ENCODE peak calls at places on chromosomes 16 and 17, in six cellular contexts. M is adrenal gland; A is CD8-positive, alpha-beta memory T cell; S is thoracic aorta; H is ascending aorta; C is pancreas. B is an unnamed sample.

GRCh38 chr17:82215095-82215971 is 2.7 kb upstream of the CCDC57 start:
- DNase-seq in H (no peak), S (no peak), M (peak; percentile 56), C (peak; percentile 74), A (no peak), B (no peak)

GRCh38 chr16:55203570-55203969 is 120.4 kb upstream of the IRX6 start:
- DNase-seq in S (no peak), M (no peak), H (no peak), C (no peak), A (no peak), B (no peak)

GRCh38 chr17:28551421-28552186 is 820 bp downstream of the UNC119 start:
- DNase-seq in A (no peak), S (no peak), C (no peak), M (no peak), H (no peak), B (no peak)

GRCh38 chr16:69886726-69887125 is 64.4 kb upstream of the CLEC18A start:
- DNase-seq in H (no peak), M (no peak), A (no peak), S (no peak), C (no peak), B (no peak)

GRCh38 chr17:76566988-76567431 is 18.6 kb downstream of the ST6GALNAC2 start:
- DNase-seq in H (no peak), S (no peak), C (no peak), M (no peak), A (no peak), B (no peak)

GRCh38 chr17:7204335-7204734 is 15.3 kb downstream of the DLG4 start:
- DNase-seq in A (no peak), H (no peak), M (no peak), C (peak; percentile 71), S (no peak), B (no peak)

GRCh38 chr16:69626256-69626655 is 60.5 kb downstream of the NFAT5 start:
- DNase-seq in S (no peak), A (no peak), C (no peak), M (no peak), H (no peak), B (no peak)

GRCh38 chr17:32275060-32276042 is 9.7 kb downstream of the RHBDL3 start:
- DNase-seq in S (no peak), M (peak; percentile 94), C (no peak), H (peak; percentile 15), A (no peak), B (no peak)

GRCh38 chr17:56754523-56755208 is 79.1 kb downstream of the C17orf67 start:
- DNase-seq in M (no peak), S (no peak), H (no peak), A (no peak), C (no peak), B (no peak)
- H3K27ac ChIP-seq in M (no peak overlapping the region), S (no peak overlapping the region), H (no peak overlapping the region), A (no peak overlapping the region), C (no peak overlapping the region), B (no peak overlapping the region)

GRCh38 chr16:675884-676564 is 553 bp downstream of the RHBDL1 start:
- DNase-seq in C (peak; percentile 87), M (no peak), S (no peak), H (no peak), A (no peak), B (no peak)

GRCh38 chr16:674968-675883 is at the start of gene RHBDL1:
- DNase-seq in M (no peak), A (no peak), H (no peak), C (peak; percentile 87), S (no peak), B (no peak)

GRCh38 chr16:678209-678857 is 1.9 kb upstream of the STUB1 start:
- DNase-seq in M (no peak), H (no peak), A (no peak), C (peak; percentile 85), S (no peak), B (no peak)

GRCh38 chr16:677306-678190 is 2.1 kb downstream of the RHBDL1 start:
- DNase-seq in M (no peak), C (peak; percentile 87), S (no peak), H (no peak), A (no peak), B (peak; percentile 44)

DNA sequence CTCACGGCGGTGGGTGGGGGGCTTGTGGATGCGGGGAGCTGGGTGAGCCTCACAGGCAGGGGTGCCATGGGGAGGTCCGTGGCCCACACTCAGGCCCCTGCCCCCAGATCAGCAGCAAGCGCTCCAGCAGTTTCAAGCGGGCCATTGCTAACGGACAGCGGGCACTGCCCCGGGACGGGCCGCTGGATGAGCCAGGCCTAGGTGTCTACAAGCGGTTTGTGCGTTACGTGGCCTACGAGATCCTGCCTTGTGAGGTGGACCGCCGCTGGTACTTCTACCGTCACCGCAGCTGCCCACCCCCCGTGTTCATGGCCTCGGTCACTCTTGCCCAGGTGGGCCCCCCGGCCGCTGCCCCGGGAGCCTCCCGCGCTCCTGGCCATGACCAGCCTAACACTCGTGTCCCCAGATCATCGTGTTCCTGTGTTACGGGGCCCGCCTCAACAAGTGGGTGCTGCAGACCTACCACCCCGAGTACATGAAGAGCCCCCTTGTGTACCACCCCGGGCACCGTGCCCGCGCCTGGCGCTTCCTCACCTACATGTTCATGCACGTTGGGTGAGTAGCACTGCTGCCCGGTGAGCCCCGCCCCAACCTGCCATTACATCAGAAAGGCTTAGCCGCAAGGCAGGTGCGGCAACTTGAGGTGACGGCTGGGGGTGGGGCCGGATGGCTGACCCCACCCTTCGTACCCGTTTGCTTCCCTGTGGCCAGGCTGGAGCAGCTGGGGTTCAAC is 1.3 kb downstream of the RHBDL1 start:
- DNase-seq in M (no peak), C (peak; percentile 84), H (no peak), S (no peak), A (no peak), B (no peak)
- H3K27ac ChIP-seq in M (no peak overlapping the region), C (no peak overlapping the region), H (no peak overlapping the region), S (no peak overlapping the region), A (no peak overlapping the region), B (no peak overlapping the region)

GRCh38 chr17:63841350-63842172 is 924 bp downstream of the SMARCD2 start:
- DNase-seq in H (no peak), S (no peak), M (peak; percentile 75), C (peak; percentile 87), A (no peak), B (peak; percentile 40)
- H3K27ac ChIP-seq in H (peak overlapping the region; percentile 89), S (peak overlapping the region; percentile 94), M (peak overlapping the region; percentile 70), C (peak overlapping the region; percentile 91), A (peak overlapping the region; percentile 88), B (peak overlapping the region; percentile 92)

DNA sequence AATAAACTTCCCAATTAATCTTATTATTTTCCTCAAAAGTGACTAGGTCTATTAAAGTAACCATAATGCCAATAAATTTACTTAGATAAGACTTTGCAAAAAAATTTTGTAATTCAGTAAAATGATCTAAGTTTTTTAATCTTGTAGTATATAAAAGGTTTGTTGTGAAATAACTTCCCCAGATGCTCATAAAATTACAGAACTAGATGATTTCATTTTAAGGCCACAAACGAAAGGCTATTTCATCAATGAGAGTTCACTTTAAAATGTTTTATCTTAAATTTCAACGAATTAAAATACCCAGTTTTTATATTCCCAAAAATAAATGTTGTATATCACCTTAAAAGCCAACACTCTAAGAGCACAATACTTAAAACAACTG is 170.1 kb downstream of the CYB561 start:
- DNase-seq in A (no peak), H (no peak), M (no peak), C (no peak), S (no peak), B (no peak)
- H3K27ac ChIP-seq in A (no peak overlapping the region), H (no peak overlapping the region), M (no peak overlapping the region), C (no peak overlapping the region), S (no peak overlapping the region), B (no peak overlapping the region)